ENCODE peak calls at places on chromosomes 5 and 9, in five cellular contexts. One of them, this sample, is unnamed.

GRCh38 chr9:87564111-87564510 is 66.4 kb downstream of the DAPK1 start:
- DNase-seq in AG04450: no peak
- DNase-seq in aorta: no peak
- DNase-seq in caudate nucleus: no peak
- DNase-seq in tibial artery: no peak
- DNase-seq in this sample: no peak

GRCh38 chr9:88784960-88785359 is 206.3 kb upstream of the S1PR3 start:
- DNase-seq in aorta: no peak
- DNase-seq in caudate nucleus: no peak
- DNase-seq in AG04450: no peak
- DNase-seq in tibial artery: no peak
- DNase-seq in this sample: no peak

GRCh38 chr5:16492398-16493175 is 27.0 kb upstream of the ZNF622 start:
- DNase-seq in tibial artery: peak
- DNase-seq in aorta: peak
- DNase-seq in caudate nucleus: no peak
- DNase-seq in AG04450: peak
- DNase-seq in this sample: no peak

GRCh38 chr5:131795879-131796792 is 681 bp downstream of the FNIP1 start:
- DNase-seq in caudate nucleus: peak
- DNase-seq in aorta: peak
- DNase-seq in AG04450: no peak
- DNase-seq in tibial artery: peak
- DNase-seq in this sample: peak

GRCh38 chr9:35001803-35002502 is 12.4 kb downstream of the DNAJB5 start:
- DNase-seq in caudate nucleus: no peak
- DNase-seq in AG04450: no peak
- DNase-seq in tibial artery: no peak
- DNase-seq in aorta: no peak
- DNase-seq in this sample: no peak

GRCh38 chr5:172920447-172920849 is 38.8 kb upstream of the RPL26L1 start:
- DNase-seq in tibial artery: no peak
- DNase-seq in aorta: peak
- DNase-seq in caudate nucleus: no peak
- DNase-seq in AG04450: peak
- DNase-seq in this sample: no peak

GRCh38 chr9:121748080-121748479 is 96.6 kb downstream of the DAB2IP start:
- DNase-seq in AG04450: no peak
- DNase-seq in tibial artery: no peak
- DNase-seq in aorta: no peak
- DNase-seq in caudate nucleus: no peak
- DNase-seq in this sample: no peak

GRCh38 chr5:113102121-113102531 is 125.5 kb downstream of the DCP2 start:
- DNase-seq in aorta: no peak
- DNase-seq in AG04450: no peak
- DNase-seq in caudate nucleus: no peak
- DNase-seq in tibial artery: no peak
- DNase-seq in this sample: no peak

GRCh38 chr9:69758981-69759477 is 782 bp downstream of the PTAR1 start:
- DNase-seq in AG04450: no peak
- DNase-seq in caudate nucleus: peak
- DNase-seq in aorta: no peak
- DNase-seq in tibial artery: no peak
- DNase-seq in this sample: no peak

GRCh38 chr5:5418006-5418405 is 4.5 kb upstream of the ICE1 start:
- DNase-seq in AG04450: no peak
- DNase-seq in aorta: no peak
- DNase-seq in caudate nucleus: no peak
- DNase-seq in tibial artery: no peak
- DNase-seq in this sample: no peak

GRCh38 chr9:16252631-16253030 is 617.8 kb downstream of the BNC2 start:
- DNase-seq in AG04450: no peak
- DNase-seq in caudate nucleus: no peak
- DNase-seq in aorta: no peak
- DNase-seq in tibial artery: no peak
- DNase-seq in this sample: no peak

GRCh38 chr5:137831526-137831925 is 36.1 kb upstream of the MYOT start:
- DNase-seq in AG04450: no peak
- DNase-seq in aorta: no peak
- DNase-seq in tibial artery: no peak
- DNase-seq in caudate nucleus: no peak
- DNase-seq in this sample: no peak
- H3K27ac ChIP-seq in AG04450: no peak
- H3K27ac ChIP-seq in aorta: no peak
- H3K27ac ChIP-seq in tibial artery: peak
- H3K27ac ChIP-seq in caudate nucleus: no peak
- H3K27ac ChIP-seq in this sample: no peak

GRCh38 chr5:472656-473343 is 29.8 kb downstream of the EXOC3 start:
- DNase-seq in AG04450: peak
- DNase-seq in caudate nucleus: peak
- DNase-seq in aorta: peak
- DNase-seq in tibial artery: peak
- DNase-seq in this sample: peak
- H3K27ac ChIP-seq in AG04450: no peak
- H3K27ac ChIP-seq in caudate nucleus: no peak
- H3K27ac ChIP-seq in aorta: no peak
- H3K27ac ChIP-seq in tibial artery: peak
- H3K27ac ChIP-seq in this sample: peak

DNA sequence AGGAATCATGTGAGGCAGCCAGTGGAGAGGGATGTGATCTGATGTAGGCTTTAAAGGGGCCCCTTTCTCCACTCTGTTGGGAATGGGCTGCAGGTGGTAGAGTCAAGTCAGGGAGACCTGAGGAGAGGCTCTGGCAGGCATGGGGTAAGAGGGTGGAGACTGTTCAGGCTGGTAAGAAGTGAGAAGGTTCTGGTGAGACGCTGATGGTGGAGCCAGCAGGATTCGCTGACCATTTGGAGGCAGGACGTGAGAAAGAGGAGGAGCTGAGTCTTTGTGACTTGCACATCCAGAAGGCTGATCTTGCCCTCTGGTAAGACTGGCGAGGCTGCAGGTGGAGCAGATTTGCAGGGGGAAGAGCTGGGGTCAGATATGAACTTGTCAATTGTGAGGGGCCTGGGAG is 248.0 kb downstream of the NSG2 start:
- DNase-seq in aorta: no peak
- DNase-seq in caudate nucleus: no peak
- DNase-seq in AG04450: no peak
- DNase-seq in tibial artery: no peak
- DNase-seq in this sample: no peak
- H3K27ac ChIP-seq in aorta: no peak
- H3K27ac ChIP-seq in caudate nucleus: no peak
- H3K27ac ChIP-seq in AG04450: no peak
- H3K27ac ChIP-seq in tibial artery: no peak
- H3K27ac ChIP-seq in this sample: no peak

GRCh38 chr5:14451866-14452265 is 129.7 kb upstream of the OTULINL start:
- DNase-seq in aorta: no peak
- DNase-seq in caudate nucleus: no peak
- DNase-seq in tibial artery: no peak
- DNase-seq in AG04450: no peak
- DNase-seq in this sample: no peak

GRCh38 chr5:14447958-14448881 is 133.4 kb upstream of the OTULINL start:
- DNase-seq in caudate nucleus: peak
- DNase-seq in tibial artery: no peak
- DNase-seq in AG04450: no peak
- DNase-seq in aorta: no peak
- DNase-seq in this sample: no peak

GRCh38 chr5:14450055-14450524 is 131.5 kb upstream of the OTULINL start:
- DNase-seq in AG04450: peak
- DNase-seq in caudate nucleus: no peak
- DNase-seq in tibial artery: peak
- DNase-seq in aorta: peak
- DNase-seq in this sample: no peak

GRCh38 chr5:14445581-14446290 is 135.9 kb upstream of the OTULINL start:
- DNase-seq in tibial artery: peak
- DNase-seq in aorta: no peak
- DNase-seq in caudate nucleus: peak
- DNase-seq in AG04450: no peak
- DNase-seq in this sample: no peak

DNA sequence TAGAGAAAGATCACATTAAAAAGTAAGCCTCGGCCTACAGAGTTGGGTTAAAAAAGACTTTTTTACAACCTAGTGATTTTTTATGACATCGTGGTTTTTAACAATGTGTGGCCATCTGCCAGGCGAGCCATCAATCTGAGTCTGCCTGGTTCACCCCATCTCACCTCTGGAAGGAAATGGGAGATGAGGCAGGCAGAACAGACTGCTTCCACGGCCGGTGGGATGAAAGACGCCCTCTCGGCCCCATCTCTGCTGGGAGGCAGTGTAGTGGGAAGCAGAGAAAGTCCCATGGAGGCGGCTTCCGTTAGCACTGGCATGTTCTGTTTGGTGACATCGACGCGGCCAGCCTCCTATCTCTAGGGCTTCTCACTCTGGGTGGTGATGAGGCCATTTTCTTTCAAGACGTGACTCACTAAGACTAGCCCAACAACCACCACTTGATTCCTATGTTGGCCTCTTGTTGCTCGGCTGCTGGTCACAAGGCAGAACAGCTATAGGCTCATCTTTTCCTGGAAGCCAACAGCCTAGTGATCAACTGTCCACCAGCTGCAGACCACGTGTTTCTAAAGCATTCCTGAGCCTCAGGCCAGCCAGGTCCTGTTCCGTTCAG is 132.4 kb upstream of the OTULINL start:
- DNase-seq in caudate nucleus: no peak
- DNase-seq in AG04450: peak
- DNase-seq in tibial artery: no peak
- DNase-seq in aorta: no peak
- DNase-seq in this sample: no peak
- H3K27ac ChIP-seq in caudate nucleus: no peak
- H3K27ac ChIP-seq in AG04450: peak
- H3K27ac ChIP-seq in tibial artery: peak
- H3K27ac ChIP-seq in aorta: no peak
- H3K27ac ChIP-seq in this sample: no peak

DNA sequence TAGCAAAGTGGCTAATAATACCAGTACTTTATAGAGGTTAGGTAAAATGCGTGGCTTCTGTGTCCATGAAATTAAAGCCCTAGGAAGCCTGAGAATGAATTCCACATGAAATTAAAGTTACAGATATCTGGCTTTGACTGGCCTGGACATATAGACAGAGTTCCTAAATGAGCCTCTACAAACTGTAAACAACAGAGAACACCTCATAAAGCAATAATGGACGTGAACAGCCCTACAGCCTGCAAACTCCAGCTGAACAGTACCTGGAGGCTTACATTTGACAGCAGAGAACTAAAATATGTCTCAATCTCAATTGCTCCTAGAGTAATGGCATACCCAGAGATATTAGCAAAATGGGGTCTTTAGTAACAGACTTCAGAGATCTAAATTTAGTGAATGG is 28.7 kb downstream of the GOLPH3 start:
- DNase-seq in caudate nucleus: no peak
- DNase-seq in AG04450: no peak
- DNase-seq in tibial artery: no peak
- DNase-seq in aorta: no peak
- DNase-seq in this sample: no peak
- H3K27ac ChIP-seq in caudate nucleus: no peak
- H3K27ac ChIP-seq in AG04450: no peak
- H3K27ac ChIP-seq in tibial artery: no peak
- H3K27ac ChIP-seq in aorta: no peak
- H3K27ac ChIP-seq in this sample: no peak

DNA sequence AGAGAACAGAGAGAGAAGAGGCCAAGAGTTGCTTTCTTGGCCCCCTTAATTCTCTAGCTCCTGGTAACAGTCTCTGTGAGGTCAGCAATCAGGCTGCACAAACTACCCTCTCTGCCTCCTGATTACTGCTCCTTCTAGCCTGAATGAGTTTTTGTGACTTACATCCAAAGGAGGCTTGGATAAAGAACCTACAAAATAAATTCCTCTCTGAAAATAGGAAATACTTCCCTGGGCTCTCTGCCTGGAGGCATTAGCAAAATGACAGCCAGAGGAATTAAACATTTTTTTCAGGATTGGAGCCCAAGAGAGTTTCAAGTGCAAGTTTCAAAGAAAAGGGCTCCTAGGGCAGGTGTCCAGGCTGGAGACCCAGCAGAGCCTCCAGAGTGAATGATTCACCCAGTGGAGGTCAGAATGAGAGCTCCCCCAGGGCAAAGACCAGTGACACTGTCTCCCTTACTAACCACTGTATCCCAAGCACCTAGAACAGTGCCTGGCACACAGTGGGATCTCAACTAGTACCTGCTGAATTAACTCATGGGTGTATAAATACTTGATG is 162.5 kb downstream of the SPOCK1 start:
- DNase-seq in caudate nucleus: no peak
- DNase-seq in AG04450: no peak
- DNase-seq in aorta: no peak
- DNase-seq in tibial artery: no peak
- DNase-seq in this sample: no peak
- H3K27ac ChIP-seq in caudate nucleus: no peak
- H3K27ac ChIP-seq in AG04450: no peak
- H3K27ac ChIP-seq in aorta: no peak
- H3K27ac ChIP-seq in tibial artery: no peak
- H3K27ac ChIP-seq in this sample: peak

GRCh38 chr9:91516061-91516460 is 92.4 kb upstream of the NFIL3 start:
- DNase-seq in AG04450: no peak
- DNase-seq in aorta: no peak
- DNase-seq in tibial artery: no peak
- DNase-seq in caudate nucleus: no peak
- DNase-seq in this sample: no peak
- H3K27ac ChIP-seq in AG04450: no peak
- H3K27ac ChIP-seq in aorta: no peak
- H3K27ac ChIP-seq in tibial artery: no peak
- H3K27ac ChIP-seq in caudate nucleus: no peak
- H3K27ac ChIP-seq in this sample: no peak

GRCh38 chr5:71882826-71883744 is 164.0 kb downstream of the CARTPT start:
- DNase-seq in tibial artery: no peak
- DNase-seq in caudate nucleus: no peak
- DNase-seq in aorta: no peak
- DNase-seq in AG04450: no peak
- DNase-seq in this sample: no peak
- H3K27ac ChIP-seq in tibial artery: no peak
- H3K27ac ChIP-seq in caudate nucleus: no peak
- H3K27ac ChIP-seq in aorta: no peak
- H3K27ac ChIP-seq in AG04450: no peak
- H3K27ac ChIP-seq in this sample: no peak

DNA sequence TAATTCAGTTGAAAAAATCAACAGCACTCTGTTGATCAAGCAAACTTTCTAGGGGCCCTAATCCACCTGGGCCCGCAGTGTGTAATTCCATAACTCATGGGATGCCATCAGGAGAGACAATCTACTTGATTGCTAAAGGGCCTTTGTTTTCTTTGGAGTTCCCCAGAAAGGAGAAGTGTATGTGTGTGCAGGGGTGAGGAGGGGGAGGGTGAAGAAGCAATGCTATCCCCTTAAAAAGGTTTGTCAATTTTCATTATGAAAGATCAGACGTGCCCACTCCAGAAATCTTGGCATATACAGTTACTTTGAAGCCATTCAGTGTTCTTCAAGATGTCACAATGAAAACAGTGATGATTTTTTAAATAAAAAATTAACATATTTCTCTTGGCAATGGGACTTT is 6.2 kb downstream of the PARP8 start:
- DNase-seq in aorta: no peak
- DNase-seq in tibial artery: no peak
- DNase-seq in AG04450: no peak
- DNase-seq in caudate nucleus: no peak
- DNase-seq in this sample: no peak
- H3K27ac ChIP-seq in aorta: no peak
- H3K27ac ChIP-seq in tibial artery: no peak
- H3K27ac ChIP-seq in AG04450: no peak
- H3K27ac ChIP-seq in caudate nucleus: no peak
- H3K27ac ChIP-seq in this sample: no peak

This sample was measured in substantia nigra.